ENCODE peak calls at places on chromosomes 11 and 22, in four cellular contexts. B, Z, R and O are unnamed samples.

GRCh38 chr11:36288442-36289225 is 590 bp downstream of the COMMD9 start:
- DNase-seq in B (no peak), Z (no peak), R (no peak), O (no peak)

GRCh38 chr22:43849731-43850130 is 12.6 kb downstream of the SULT4A1 start:
- DNase-seq in Z (peak), R (no peak), B (no peak), O (no peak)

GRCh38 chr22:16917144-16918003 is 90.6 kb downstream of the GAB4 start:
- DNase-seq in Z (no peak), R (peak), B (peak), O (peak)

GRCh38 chr22:20569059-20570058 is 61.9 kb downstream of the MED15 start:
- DNase-seq in B (no peak), R (peak), Z (peak), O (peak)

GRCh38 chr22:35102663-35103062 is 36.7 kb downstream of the ISX start:
- DNase-seq in R (no peak), Z (peak), B (peak), O (no peak)

GRCh38 chr11:44244649-44245308 is 65.2 kb downstream of the ALX4 start:
- DNase-seq in B (no peak), Z (no peak), R (peak), O (no peak)

GRCh38 chr11:130124096-130124495 is 35.5 kb upstream of the ST14 start:
- DNase-seq in Z (peak), B (no peak), R (peak), O (peak)

GRCh38 chr11:120756931-120757330 is 245.4 kb downstream of the GRIK4 start:
- DNase-seq in R (no peak), Z (no peak), B (peak), O (no peak)

GRCh38 chr11:86358720-86359119 is 16.0 kb upstream of the CCDC81 start:
- DNase-seq in Z (no peak), B (no peak), R (no peak), O (no peak)

GRCh38 chr11:76798202-76798581 is 15.0 kb downstream of the TSKU start:
- DNase-seq in R (no peak), Z (no peak), B (no peak), O (no peak)

GRCh38 chr11:113552271-113552670 is 77.1 kb upstream of the DRD2 start:
- DNase-seq in B (no peak), Z (no peak), R (no peak), O (no peak)

DNA sequence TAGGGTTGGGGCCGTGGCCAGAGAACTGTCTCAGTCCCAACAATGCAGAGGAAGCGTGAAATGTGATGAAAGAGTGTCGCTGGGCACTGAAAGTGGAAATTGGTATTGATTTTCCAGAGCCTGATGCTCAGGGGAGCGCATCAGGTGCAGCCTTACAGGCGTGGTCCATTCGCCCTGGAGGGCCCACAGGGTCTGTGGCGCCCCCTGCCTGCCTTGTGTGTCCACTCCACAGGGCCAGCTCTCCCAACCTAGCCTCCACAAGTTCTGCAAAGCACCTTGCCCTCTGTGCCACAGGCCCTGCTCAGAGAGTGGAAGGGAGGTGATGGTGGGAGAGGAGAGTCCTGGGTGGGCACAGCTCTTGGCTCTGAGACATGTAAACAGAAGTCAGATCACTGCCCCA is 54.9 kb upstream of the LMO1 start:
- DNase-seq in Z (no peak), B (peak), R (no peak), O (no peak)
- TF ChIP-seq CTCF in Z (no peak), B (peak), R (peak), O (no peak)

GRCh38 chr22:19168088-19168890 is 10.2 kb downstream of the SLC25A1 start:
- DNase-seq in R (no peak), B (peak), Z (no peak), O (no peak)
- TF ChIP-seq CTCF in R (no peak), B (peak), Z (no peak), O (no peak)

DNA sequence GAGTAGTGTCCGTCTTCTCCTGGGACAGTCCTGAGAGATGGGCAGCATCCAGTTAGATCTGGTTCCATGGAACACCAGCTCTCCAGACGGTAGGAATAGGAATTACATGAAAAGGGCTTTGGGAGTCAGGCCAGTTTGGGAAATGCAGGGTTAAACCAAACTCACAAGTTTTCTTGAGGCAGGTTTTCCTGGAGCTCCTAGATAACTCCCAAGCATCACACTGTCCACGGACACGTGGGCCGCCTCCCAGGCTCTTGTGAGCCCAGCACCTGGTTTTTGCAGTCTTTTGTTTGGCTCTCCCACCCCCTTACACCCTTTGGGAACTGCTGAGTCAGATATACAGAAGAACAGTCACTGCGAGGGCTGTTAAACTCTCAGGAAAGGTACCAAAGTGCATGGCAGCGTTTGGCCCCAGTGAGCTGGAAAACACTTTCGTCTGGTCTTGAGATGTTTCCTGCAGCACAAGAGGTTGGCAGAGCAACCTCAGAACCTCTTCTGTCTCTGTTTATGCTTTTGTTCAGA is 90.0 kb downstream of the BCR start:
- DNase-seq in R (peak), B (peak), Z (no peak), O (no peak)
- TF ChIP-seq CTCF in R (peak), B (peak), Z (no peak), O (no peak)

GRCh38 chr11:63709336-63709735 is 28.0 kb downstream of the RTN3 start:
- DNase-seq in B (no peak), Z (no peak), R (no peak), O (no peak)

GRCh38 chr11:63711838-63712237 is 30.5 kb downstream of the RTN3 start:
- DNase-seq in R (no peak), Z (no peak), B (no peak), O (no peak)

GRCh38 chr11:63713776-63714175 is 32.5 kb downstream of the RTN3 start:
- DNase-seq in Z (no peak), B (no peak), R (no peak), O (no peak)

GRCh38 chr11:63708764-63709163 is 27.5 kb downstream of the RTN3 start:
- DNase-seq in B (no peak), Z (no peak), R (no peak), O (no peak)

DNA sequence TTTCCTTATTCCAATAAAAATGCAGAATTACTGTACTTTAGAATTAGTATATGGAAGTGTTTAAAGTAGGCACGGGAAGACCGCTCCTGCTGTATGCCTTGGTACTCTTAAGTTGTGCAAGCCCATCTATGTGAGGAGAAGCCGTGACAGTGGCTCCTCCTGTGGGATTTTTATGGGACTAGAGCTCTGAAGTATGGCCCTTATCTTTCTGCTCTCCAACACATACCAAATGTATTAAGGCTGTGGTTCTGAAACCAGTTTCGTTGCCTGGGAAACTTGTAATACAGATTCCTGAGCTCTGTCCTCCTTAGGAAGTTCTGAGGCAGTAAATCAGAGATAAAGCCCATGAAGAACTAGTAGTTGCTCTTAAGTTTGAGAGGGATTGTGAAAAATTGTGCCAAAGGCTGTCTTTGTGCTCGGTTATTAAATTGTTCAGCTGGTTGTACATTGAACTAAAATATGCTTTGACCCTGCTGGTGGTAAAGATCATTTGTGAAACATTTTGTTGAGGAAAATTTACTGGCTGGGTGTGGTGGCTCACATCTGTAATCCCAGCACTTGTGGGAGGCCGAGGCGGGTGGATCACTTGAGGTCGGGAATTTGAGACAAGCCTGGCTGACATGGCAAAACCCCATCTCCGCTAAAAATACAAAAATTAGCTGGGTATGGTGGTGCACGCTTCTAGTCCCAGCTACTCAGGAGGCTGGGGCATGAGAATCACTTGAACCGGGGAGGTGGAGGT is 29.3 kb downstream of the RTN3 start:
- DNase-seq in Z (no peak), R (peak), B (no peak), O (no peak)
- TF ChIP-seq CTCF in Z (no peak), R (peak), B (no peak), O (no peak)

GRCh38 chr11:2778630-2779498 is 79.1 kb upstream of the KCNQ1OT1 start:
- DNase-seq in B (no peak), R (no peak), Z (peak), O (peak)
- TF ChIP-seq CTCF in B (no peak), R (no peak), Z (peak), O (peak)

GRCh38 chr11:18253778-18254338 is 5.4 kb upstream of the SAA2 start:
- DNase-seq in B (no peak), Z (no peak), R (no peak), O (no peak)
- TF ChIP-seq CTCF in B (no peak), Z (no peak), R (no peak), O (no peak)